ENCODE peak calls at places on chromosome 20, in four cellular contexts. B is neuronal stem cell, W is colonic mucosa, G is astrocyte. D is an unnamed sample.
A peak's percentile ranks its signal among the peaks of the same experiment; 100 is the strongest.

GRCh38 chr20:17875106-17875980 is 93.3 kb downstream of the SNX5 start:
- DNase-seq in G (peak; percentile 72), W (peak; percentile 99), B (no peak), D (peak; percentile 92)

GRCh38 chr20:13865156-13865555 is 80.3 kb downstream of the NDUFAF5 start:
- DNase-seq in W (no peak), G (peak; percentile 8), B (no peak), D (no peak)

GRCh38 chr20:32390999-32391398 is 32.9 kb downstream of the ASXL1 start:
- DNase-seq in W (no peak), B (no peak), G (no peak), D (no peak)

GRCh38 chr20:2130062-2130591 is 28.5 kb downstream of the STK35 start:
- DNase-seq in B (no peak), W (no peak), G (peak; percentile 74), D (no peak)

GRCh38 chr20:1440024-1440423 is 26.6 kb downstream of the NSFL1C start:
- DNase-seq in B (no peak), G (no peak), W (no peak), D (no peak)

GRCh38 chr20:34269996-34270627 is 28.9 kb downstream of the ASIP start:
- DNase-seq in B (no peak), W (no peak), G (no peak), D (no peak)

GRCh38 chr20:20741067-20742045 is 28.9 kb upstream of the RALGAPA2 start:
- DNase-seq in B (no peak), W (no peak), G (no peak), D (no peak)

GRCh38 chr20:25539742-25540201 is 45.6 kb downstream of the NINL start:
- DNase-seq in G (no peak), B (no peak), W (no peak), D (no peak)

GRCh38 chr20:42063176-42063575 is 445.0 kb upstream of the CHD6 start:
- DNase-seq in G (no peak), B (no peak), W (no peak), D (no peak)

DNA sequence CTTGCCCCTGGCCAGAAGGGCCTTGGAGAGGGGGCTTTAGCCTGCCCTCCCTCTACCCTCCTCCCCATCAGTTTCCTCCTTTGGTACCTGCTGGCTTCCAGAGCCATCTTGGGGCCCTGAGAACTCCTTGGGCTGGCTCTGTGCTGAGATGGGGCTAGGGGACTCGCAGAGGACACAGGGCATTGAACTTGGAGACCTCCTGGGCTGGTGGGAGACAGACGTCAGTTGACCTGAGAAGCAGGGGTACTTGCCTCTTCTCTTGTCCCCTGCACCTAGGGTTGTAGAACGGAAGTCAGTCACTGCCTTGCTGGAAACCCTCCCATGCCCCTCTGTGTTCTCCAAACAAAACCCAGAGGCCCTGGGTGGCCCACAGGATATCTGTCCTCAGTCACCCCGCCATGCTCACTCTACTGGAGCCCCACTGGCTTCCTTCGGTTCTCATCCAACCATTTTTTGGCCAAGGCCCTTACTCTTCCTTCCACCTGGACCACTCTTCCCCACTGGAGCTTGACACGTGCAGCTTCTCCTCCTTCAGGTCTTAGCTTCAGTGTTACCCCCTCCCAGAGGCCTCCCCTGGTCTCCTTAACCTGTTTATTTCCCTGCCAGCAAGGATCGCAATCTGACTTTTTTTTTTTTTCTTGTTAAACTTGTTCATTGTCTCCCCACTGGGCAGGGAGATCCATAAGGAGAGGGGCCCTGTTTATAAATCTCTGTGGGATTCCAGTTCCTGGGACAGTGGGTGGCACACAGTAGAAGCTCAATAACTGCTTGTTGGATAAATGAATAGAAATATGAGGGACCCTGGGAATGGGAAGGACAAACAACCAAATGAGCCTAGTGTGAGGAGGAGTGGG is 971 bp downstream of the RBCK1 start:
- DNase-seq in B (no peak), W (no peak), G (no peak), D (no peak)
- H3K9ac ChIP-seq in B (peak overlapping the region; percentile 100), W (peak overlapping the region; percentile 99), G (peak overlapping the region; percentile 94), D (peak overlapping the region; percentile 84)

DNA sequence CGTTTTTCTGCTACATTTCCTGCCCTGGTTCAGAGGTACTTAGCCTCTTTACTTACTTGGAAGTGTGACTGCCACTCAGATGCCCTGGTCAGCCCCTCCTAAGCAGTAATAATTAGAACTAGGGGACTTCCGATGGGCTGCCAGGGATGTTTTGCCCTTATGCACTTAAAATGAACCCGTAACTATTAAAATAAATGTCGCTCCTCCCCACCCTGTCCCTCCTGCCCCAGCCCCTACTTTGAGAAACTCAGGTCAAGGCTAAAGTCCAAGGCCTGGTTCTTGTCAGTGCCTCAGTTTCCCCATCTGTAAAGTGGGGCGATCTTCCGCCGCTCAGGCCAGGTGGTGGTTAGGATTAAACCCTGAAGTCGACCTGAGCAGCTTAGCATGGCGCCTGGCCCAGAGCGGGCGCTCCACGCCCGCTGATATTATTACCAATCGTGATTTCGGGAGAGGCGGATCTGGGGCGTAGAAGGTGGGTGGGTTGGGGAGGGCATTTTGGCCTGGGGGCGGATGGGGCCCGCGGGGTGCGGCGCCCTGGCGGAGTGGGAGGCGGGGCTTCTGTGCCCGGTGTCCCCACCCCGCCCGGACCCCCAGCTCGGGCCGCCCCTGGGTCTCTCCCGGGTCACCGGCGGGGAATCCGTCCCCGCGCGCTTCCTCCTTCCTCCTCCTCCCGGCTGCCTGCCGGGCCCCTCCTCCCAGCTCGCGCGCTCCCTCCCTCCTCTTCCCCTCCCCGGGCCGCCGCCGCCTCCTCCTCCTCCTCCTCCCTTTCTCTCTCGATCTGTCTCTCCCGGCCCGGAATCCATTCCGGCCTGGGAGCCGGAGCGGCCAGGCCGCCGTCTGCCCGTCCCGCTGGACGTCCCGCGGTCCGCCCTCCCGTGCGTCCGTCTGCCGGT is at the start of gene SRC:
- DNase-seq in B (peak; percentile 43), G (peak; percentile 46), W (peak; percentile 91), D (peak; percentile 96)
- H3K9ac ChIP-seq in B (peak within 1 kb of the TSS; percentile 89), G (peak within 1 kb of the TSS; percentile 74), W (peak within 1 kb of the TSS; percentile 92), D (peak within 1 kb of the TSS; percentile 48)

DNA sequence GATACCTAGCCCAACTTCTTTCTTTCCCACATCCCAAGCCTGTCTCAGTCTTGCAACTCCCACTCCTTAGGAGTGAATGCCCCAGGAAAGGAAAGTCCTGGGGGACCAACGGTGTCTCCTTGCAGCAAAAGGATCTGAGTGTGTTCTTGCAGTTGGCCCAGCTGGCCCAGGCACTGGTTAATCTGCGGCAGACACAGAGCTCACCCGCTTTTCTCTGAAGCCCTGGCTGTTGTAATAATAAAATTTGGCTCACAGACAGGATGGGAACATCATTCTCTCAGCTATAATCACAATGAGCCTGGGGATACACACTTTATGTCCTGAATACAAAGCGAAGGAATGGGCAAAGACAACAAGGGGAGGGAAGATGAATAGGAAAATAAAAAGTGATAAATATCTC is 287.0 kb upstream of the PRND start:
- DNase-seq in B (no peak), W (no peak), G (no peak), D (no peak)
- H3K9ac ChIP-seq in B (no peak overlapping the region), W (no peak overlapping the region), G (no peak overlapping the region), D (no peak overlapping the region)

DNA sequence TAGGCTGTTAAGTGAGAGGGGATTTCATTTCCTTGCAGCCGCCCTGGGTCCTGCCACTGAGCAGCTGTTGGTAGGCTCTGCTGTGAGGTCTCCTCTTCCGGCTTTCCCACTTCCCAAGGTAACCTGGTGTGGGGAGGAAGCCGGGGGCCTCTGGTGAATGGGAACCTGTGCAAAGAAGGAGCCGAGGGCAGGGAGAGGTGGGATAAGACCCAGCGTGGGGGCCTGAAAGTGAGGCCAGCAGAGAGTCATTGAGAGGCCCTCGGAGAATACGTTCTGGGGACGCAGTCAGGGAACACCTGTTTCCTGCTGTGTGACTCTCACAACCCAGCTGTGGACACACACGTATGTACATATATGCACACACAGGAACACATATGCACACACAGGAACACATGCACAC is 100.6 kb downstream of the CDH26 start:
- DNase-seq in W (no peak), G (no peak), B (no peak), D (no peak)
- H3K9ac ChIP-seq in W (no peak overlapping the region), G (peak overlapping the region; percentile 31), B (no peak overlapping the region), D (no peak overlapping the region)

DNA sequence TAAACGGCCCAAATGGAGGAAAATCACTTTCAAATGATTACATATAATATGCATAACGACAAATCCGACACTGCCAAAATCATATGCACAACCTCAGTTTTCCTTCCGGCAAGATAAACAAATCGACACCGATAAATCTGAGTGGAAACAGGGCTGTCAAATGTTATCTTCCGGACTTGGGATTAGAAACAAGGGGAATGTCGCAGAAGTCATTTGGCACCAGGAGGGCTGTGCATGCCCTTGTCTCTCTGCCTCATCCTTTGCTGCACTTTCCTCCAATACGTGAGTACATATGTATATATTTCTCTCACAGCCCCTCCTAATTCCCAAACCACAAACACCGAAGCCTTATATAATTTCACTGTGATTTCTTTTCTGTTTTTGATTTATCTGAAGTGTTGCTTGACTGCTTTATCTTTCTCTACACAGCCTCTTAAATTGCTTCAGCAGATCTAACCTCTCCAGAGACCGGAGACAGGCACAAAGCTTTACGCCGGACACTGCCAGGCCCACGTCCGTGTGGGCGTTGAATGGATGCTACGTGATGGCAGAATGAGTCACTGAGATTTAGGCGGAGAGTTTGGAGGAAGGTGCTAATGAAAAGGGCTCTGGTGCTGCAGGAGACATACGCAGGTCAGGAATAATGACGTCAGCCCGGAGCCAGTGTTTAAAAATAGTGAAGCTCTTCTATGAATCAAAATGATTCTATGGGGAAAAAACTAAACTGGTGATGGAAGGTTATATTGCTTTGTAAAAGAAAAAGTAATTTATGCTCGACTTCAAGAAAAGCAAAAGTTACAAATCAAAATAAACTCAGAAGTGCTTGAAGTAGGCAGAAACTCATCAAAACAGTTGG is 21.0 kb upstream of the PRELID3B start:
- DNase-seq in B (peak; percentile 24), W (no peak), G (peak; percentile 92), D (no peak)
- H3K9ac ChIP-seq in B (no peak overlapping the region), W (no peak overlapping the region), G (peak overlapping the region; percentile 25), D (no peak overlapping the region)

GRCh38 chr20:48752963-48753362 is 74.8 kb downstream of the PREX1 start:
- DNase-seq in W (no peak), B (no peak), G (no peak), D (no peak)

GRCh38 chr20:48750376-48750775 is 77.4 kb downstream of the PREX1 start:
- DNase-seq in G (no peak), B (no peak), W (no peak), D (peak; percentile 12)

GRCh38 chr20:48751871-48752270 is 75.9 kb downstream of the PREX1 start:
- DNase-seq in G (no peak), B (no peak), W (no peak), D (no peak)

GRCh38 chr20:48749437-48749836 is 78.4 kb downstream of the PREX1 start:
- DNase-seq in G (no peak), B (no peak), W (no peak), D (peak; percentile 68)

DNA sequence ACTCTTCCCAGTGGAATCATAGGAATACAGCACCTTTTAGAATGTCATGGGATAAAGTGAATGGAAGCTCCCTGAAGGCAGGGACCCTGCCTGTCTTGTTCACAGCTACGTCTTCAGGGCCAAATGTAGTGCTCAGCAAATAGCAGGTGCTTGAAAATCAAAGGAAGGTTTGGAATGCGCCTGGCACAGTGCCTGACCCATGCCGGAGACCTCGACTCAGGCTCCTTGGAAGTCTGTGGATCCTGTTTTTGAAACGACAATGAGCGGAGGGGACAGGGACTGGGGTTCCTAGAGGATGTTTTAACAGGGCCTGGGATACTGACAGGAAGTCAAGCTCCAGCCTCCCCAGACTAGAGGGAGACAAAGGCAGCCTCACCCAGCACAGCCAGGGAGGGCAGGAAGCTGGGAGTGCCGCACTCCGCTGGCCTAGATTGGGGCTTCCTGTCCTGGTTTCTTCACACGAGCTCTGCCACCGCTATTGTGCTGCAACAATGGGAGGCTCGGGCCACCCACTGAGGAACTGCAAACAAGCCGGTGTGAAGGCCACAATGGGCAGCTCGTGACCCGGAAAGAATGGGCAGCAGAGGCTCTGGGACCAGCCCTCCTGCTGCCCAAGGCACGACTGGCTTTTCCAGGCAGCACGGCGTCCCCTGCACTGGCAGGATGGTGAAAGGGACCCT is 76.7 kb downstream of the PREX1 start:
- DNase-seq in B (peak; percentile 92), W (no peak), G (peak; percentile 12), D (peak; percentile 79)
- H3K9ac ChIP-seq in B (no peak overlapping the region), W (no peak overlapping the region), G (no peak overlapping the region), D (no peak overlapping the region)